ENCODE peak calls at places on chromosomes 4 and X, in four cellular contexts. R is Panc1, T is MM.1S, Z is GM13977. Q is an unnamed sample.

GRCh38 chrX:18649498-18649951 is 22.4 kb downstream of the RS1 start:
- DNase-seq in Z (no peak), T (no peak), R (no peak), Q (no peak)

GRCh38 chr4:108953941-108954340 is 191.1 kb upstream of the ETNPPL start:
- DNase-seq in Z (no peak), T (no peak), R (no peak), Q (no peak)

GRCh38 chrX:129318375-129318774 is 204.9 kb downstream of the SMARCA1 start:
- DNase-seq in T (peak), R (no peak), Z (peak), Q (peak)

GRCh38 chr4:144174401-144175067 is 34.0 kb upstream of the GYPA start:
- DNase-seq in R (peak), Z (peak), T (peak), Q (no peak)

GRCh38 chr4:119939066-119939995 is 127.3 kb downstream of the MAD2L1 start:
- DNase-seq in T (no peak), Z (no peak), R (no peak), Q (no peak)

GRCh38 chr4:163233321-163233720 is 66.6 kb upstream of the NAF1 start:
- DNase-seq in T (no peak), R (no peak), Z (no peak), Q (no peak)

GRCh38 chr4:156870166-156870565 is 101.4 kb downstream of the PDGFC start:
- DNase-seq in T (no peak), R (no peak), Z (no peak), Q (no peak)

GRCh38 chrX:1423215-1423614 is 29.5 kb downstream of the ASMTL start:
- DNase-seq in T (no peak), R (no peak), Z (no peak), Q (no peak)

GRCh38 chr4:173415092-173415491 is 16.2 kb upstream of the SCRG1 start:
- DNase-seq in R (no peak), T (no peak), Z (no peak), Q (no peak)

GRCh38 chr4:86977621-86978184 is 42.9 kb downstream of the AFF1 start:
- DNase-seq in R (peak), Z (peak), T (no peak), Q (no peak)

GRCh38 chr4:83629945-83630684 is 94.2 kb downstream of the GPAT3 start:
- DNase-seq in Z (no peak), T (no peak), R (no peak), Q (no peak)

GRCh38 chr4:42268824-42269223 is 116.4 kb upstream of the BEND4 start:
- DNase-seq in Z (no peak), R (no peak), T (peak), Q (no peak)

GRCh38 chr4:5816851-5817375 is 76.0 kb downstream of the CRMP1 start:
- DNase-seq in T (no peak), R (no peak), Z (no peak), Q (no peak)

GRCh38 chr4:37722000-37722638 is 35.9 kb upstream of the RELL1 start:
- DNase-seq in T (no peak), R (no peak), Z (no peak), Q (no peak)

GRCh38 chr4:1406416-1406945 is at the start of gene NKX1-1:
- DNase-seq in T (no peak), R (no peak), Z (peak), Q (no peak)

GRCh38 chr4:59973496-59973895 is 1226.6 kb upstream of the ADGRL3 start:
- DNase-seq in T (no peak), Z (no peak), R (no peak), Q (no peak)

GRCh38 chr4:109631709-109632108 is 71.5 kb downstream of the CASP6 start:
- DNase-seq in Z (no peak), R (no peak), T (no peak), Q (no peak)

GRCh38 chr4:56828784-56829535 is 7.5 kb upstream of the SPINK2 start:
- DNase-seq in T (peak), Z (no peak), R (no peak), Q (no peak)

GRCh38 chrX:1361275-1361674 is 24.7 kb downstream of the IL3RA start:
- DNase-seq in Z (no peak), T (no peak), R (no peak), Q (no peak)

GRCh38 chrX:2610246-2611170 is 80.6 kb upstream of the CD99 start:
- DNase-seq in Z (no peak), R (no peak), T (no peak), Q (no peak)

GRCh38 chr4:148112231-148112982 is 329.8 kb downstream of the NR3C2 start:
- DNase-seq in Z (no peak), T (no peak), R (no peak), Q (no peak)

DNA sequence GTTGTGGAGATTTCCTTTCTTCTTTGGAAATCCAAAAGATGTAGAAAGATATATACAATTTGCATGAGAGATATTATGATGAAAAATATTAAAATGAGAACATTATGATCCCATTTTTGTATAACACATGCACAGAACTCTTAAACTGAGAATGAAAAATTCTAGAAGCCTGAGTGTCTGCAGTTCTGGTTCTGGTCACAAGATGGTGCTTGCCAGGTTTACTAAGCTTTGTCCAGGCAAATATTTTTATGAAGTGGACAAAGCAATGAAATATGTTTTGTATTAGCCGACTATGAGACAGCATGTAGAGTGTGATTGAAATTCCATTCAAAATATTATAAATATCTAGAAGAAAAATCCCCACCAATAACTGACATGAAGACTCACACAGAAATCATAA is 2.2 kb downstream of the PWWP3B start:
- DNase-seq in T (peak), Z (no peak), R (no peak), Q (no peak)
- TF ChIP-seq CTCF in T (peak), Z (peak), R (peak), Q (peak)

GRCh38 chrX:150050387-150050786 is 112.1 kb upstream of the EOLA2 start:
- DNase-seq in R (no peak), Z (no peak), T (no peak), Q (no peak)
- TF ChIP-seq CTCF in R (no peak), Z (no peak), T (no peak), Q (no peak)

GRCh38 chrX:150767045-150767395 is 73.8 kb downstream of the MTMR1 start:
- DNase-seq in T (no peak), Z (no peak), R (no peak), Q (no peak)
- TF ChIP-seq CTCF in T (no peak), Z (no peak), R (no peak), Q (no peak)

DNA sequence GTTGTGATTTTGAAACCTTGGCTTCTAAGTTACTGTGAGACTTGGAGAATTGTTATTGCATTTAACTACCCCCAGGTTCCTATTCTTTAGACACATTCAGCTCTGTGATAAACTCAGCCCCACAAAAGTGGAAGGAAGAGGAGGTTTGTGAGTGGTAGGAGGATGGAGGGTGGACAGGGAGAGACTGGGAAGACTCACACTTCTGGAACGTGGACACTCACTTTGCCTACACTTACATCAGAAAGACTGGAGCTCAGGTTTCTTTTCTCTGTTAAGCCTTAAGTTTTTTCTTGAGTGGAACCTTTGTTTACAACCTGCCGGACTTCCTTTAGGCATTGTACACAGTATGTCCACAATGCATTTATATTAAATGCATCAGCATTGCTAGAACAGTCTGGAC is 99.0 kb downstream of the AREG start:
- DNase-seq in Z (no peak), R (no peak), T (no peak), Q (no peak)
- TF ChIP-seq CTCF in Z (no peak), R (no peak), T (no peak), Q (no peak)

DNA sequence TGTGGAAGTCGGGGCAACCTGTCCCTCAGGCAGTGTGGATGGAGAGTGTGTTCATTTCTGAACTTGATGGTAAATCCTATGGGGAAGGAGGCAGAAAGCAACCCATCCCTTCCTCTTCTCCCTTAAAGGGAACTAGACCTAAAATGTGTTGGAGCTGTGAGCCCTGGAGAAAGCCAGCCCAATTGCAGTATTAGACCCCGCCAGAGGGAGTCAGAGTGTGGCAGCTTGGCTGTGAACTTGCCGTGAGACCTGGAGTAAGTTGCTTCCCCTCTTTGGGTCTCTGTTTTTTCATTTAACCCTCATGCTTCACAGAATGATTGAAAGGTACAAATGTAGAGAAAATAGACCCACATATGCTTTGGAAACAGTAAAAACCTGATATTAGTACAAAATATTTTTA is 108.7 kb upstream of the PAK3 start:
- DNase-seq in Z (no peak), R (no peak), T (no peak), Q (no peak)
- TF ChIP-seq CTCF in Z (no peak), R (peak), T (no peak), Q (peak)

GRCh38 chr4:71113294-71113693 is 119.8 kb downstream of the DCK start:
- DNase-seq in R (no peak), T (no peak), Z (no peak), Q (no peak)
- TF ChIP-seq CTCF in R (peak), T (peak), Z (peak), Q (peak)

GRCh38 chr4:182918791-182919302 is 1.7 kb upstream of the DCTD start:
- DNase-seq in T (peak), Z (no peak), R (no peak), Q (no peak)

GRCh38 chr4:182918044-182918607 is 940 bp upstream of the DCTD start:
- DNase-seq in T (no peak), R (no peak), Z (no peak), Q (no peak)

GRCh38 chr4:182914357-182914756 is 2.8 kb downstream of the DCTD start:
- DNase-seq in Z (no peak), T (no peak), R (no peak), Q (no peak)

GRCh38 chr4:182916483-182917181 is 554 bp downstream of the DCTD start:
- DNase-seq in R (no peak), T (peak), Z (no peak), Q (peak)

GRCh38 chr4:182917182-182918043 is at the start of gene DCTD:
- DNase-seq in Z (peak), R (no peak), T (peak), Q (peak)
- TF ChIP-seq CTCF in Z (peak), R (peak), T (peak), Q (peak)

Q was measured in neural crest cell.